ENCODE peak calls at places on chromosome 9, in six cellular contexts. C, R, D, B, P and A are unnamed samples.

GRCh38 chr9:8815219-8815618 is 1015.6 kb upstream of the DMAC1 start:
- DNase-seq in R (no peak), D (no peak), B (no peak), C (no peak), P (no peak), A (no peak)

GRCh38 chr9:2718698-2719033 is 1.4 kb downstream of the KCNV2 start:
- DNase-seq in R (no peak), B (no peak), C (no peak), D (no peak), P (no peak), A (no peak)

GRCh38 chr9:108186996-108187395 is 668.8 kb downstream of the ACTL7B start:
- DNase-seq in R (no peak), C (peak), B (no peak), P (peak), D (no peak), A (no peak)

GRCh38 chr9:123034881-123035465 is 1.5 kb downstream of the GPR21 start:
- DNase-seq in B (no peak), D (no peak), P (no peak), C (no peak), R (no peak), A (no peak)

GRCh38 chr9:136629879-136630661 is 32.6 kb upstream of the EGFL7 start:
- DNase-seq in D (peak), C (peak), B (peak), P (no peak), R (peak), A (peak)

GRCh38 chr9:98506422-98507054 is 202.2 kb downstream of the GABBR2 start:
- DNase-seq in R (no peak), C (no peak), D (no peak), B (no peak), P (no peak), A (no peak)

GRCh38 chr9:119272500-119273211 is 96.6 kb downstream of the BRINP1 start:
- DNase-seq in P (no peak), B (no peak), R (peak), C (no peak), D (no peak), A (no peak)

GRCh38 chr9:22088372-22089063 is 79.4 kb upstream of the CDKN2B start:
- DNase-seq in P (no peak), C (no peak), B (no peak), D (no peak), R (no peak), A (no peak)

GRCh38 chr9:131578778-131579504 is 33.6 kb downstream of the PRRT1B start:
- DNase-seq in B (no peak), R (no peak), D (no peak), C (no peak), P (no peak), A (no peak)

GRCh38 chr9:136711751-136712689 is at the start of gene DIPK1B:
- DNase-seq in R (peak), D (peak), C (no peak), B (no peak), P (peak), A (peak)

GRCh38 chr9:33159760-33160127 is 7.4 kb downstream of the B4GALT1 start:
- DNase-seq in D (no peak), B (peak), R (no peak), C (peak), P (peak), A (no peak)

GRCh38 chr9:33229359-33230120 is 10.4 kb upstream of the SPINK4 start:
- DNase-seq in P (peak), D (no peak), B (no peak), C (no peak), R (peak), A (no peak)

DNA sequence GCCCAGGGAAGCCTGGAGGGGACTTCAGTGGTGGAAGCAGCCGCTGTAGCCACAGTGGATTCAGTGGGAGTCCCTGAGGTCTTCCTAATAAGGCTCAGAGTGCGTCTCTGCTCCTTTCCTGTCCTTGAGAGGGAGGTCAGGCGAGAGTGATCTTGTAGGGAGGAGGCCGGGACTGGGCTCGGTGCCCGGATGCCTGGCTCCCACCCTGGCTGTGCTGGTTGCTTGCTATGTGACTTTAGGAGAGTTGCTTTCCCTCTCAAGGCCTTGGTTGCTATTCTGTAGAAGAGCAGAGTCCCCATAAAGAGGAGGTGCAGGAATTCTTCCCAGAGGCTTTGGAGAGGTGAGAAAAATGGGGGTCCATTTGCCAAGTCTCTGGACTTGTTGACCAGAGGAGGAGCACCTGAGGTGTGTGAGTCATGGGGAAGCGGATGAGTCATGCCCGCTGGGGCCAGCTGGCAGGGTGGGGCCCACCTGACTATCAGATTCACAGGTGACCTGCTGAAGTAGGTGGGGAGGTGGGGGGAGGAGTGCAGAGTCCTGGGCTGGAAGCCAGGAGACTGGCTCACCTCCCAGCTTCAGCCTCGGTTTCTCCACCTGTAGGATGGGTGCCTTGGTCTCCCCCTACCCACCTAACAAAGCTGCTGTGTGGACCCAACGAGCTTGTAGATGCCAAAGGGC is 13.8 kb downstream of the GSN start:
- DNase-seq in D (no peak), R (peak), B (no peak), P (peak), C (peak), A (no peak)
- H3K4me3 ChIP-seq in D (no peak), R (no peak), B (peak), P (no peak), C (no peak), A (no peak)

GRCh38 chr9:116137010-116137409 is 16.6 kb upstream of the PAPPA start:
- DNase-seq in B (no peak), D (no peak), C (no peak), P (peak), R (no peak), A (no peak)
- H3K23ac ChIP-seq in B (no peak), D (no peak), C (no peak), P (no peak), R (no peak), A (no peak)

GRCh38 chr9:117703538-117703937 is 665 bp upstream of the TLR4 start:
- DNase-seq in B (peak), P (peak), C (no peak), R (peak), D (no peak), A (no peak)
- H3K4me3 ChIP-seq in B (peak), P (no peak), C (no peak), R (no peak), D (no peak), A (no peak)

GRCh38 chr9:138043411-138044345 is 166.1 kb downstream of the CACNA1B start:
- DNase-seq in D (peak), B (no peak), P (no peak), C (no peak), R (no peak), A (no peak)
- H3K23ac ChIP-seq in D (no peak), B (no peak), P (no peak), C (no peak), R (no peak), A (peak)

GRCh38 chr9:114806571-114806970 is 732 bp upstream of the TNFSF15 start:
- DNase-seq in P (no peak), D (no peak), C (no peak), B (no peak), R (no peak), A (no peak)
- H3K4me3 ChIP-seq in P (no peak), D (no peak), C (no peak), B (no peak), R (no peak), A (no peak)

GRCh38 chr9:4424038-4424437 is 66.2 kb upstream of the SLC1A1 start:
- DNase-seq in P (no peak), D (no peak), B (no peak), C (no peak), R (no peak), A (no peak)

GRCh38 chr9:4423207-4423610 is 67.1 kb upstream of the SLC1A1 start:
- DNase-seq in P (no peak), R (peak), D (peak), B (no peak), C (no peak), A (no peak)

GRCh38 chr9:4422495-4422894 is 67.8 kb upstream of the SLC1A1 start:
- DNase-seq in R (peak), C (no peak), B (no peak), P (no peak), D (no peak), A (no peak)

GRCh38 chr9:4424891-4425290 is 65.4 kb upstream of the SLC1A1 start:
- DNase-seq in D (no peak), P (no peak), R (no peak), C (no peak), B (no peak), A (no peak)

GRCh38 chr9:4425358-4426045 is 64.8 kb upstream of the SLC1A1 start:
- DNase-seq in R (no peak), B (no peak), P (no peak), D (no peak), C (no peak), A (no peak)
- H3K23ac ChIP-seq in R (no peak), B (no peak), P (no peak), D (no peak), C (no peak), A (no peak)

DNA sequence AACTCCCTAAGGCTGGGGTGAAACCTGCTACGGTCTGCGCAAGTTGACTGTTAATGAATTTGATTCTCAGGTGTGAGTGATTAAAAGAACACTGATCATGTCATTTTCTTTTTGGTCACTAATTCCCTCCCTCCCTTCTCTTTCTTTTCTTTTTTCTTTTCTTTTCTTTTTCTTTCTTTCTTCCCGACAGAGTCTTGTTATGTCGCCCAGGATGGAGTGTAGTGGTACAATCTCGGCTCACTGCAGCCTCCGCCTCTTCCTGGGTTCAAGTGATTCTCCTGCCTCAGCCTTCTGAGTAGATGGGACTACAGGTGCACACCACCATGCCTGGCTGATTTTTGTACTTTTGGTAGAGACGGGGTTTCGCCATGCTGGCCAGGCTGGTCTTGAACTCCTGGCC is 2.6 kb downstream of the ANXA1 start:
- DNase-seq in B (no peak), D (no peak), C (no peak), P (no peak), R (no peak), A (no peak)
- H3K4me3 ChIP-seq in B (peak), D (no peak), C (no peak), P (no peak), R (no peak), A (no peak)

GRCh38 chr9:83198336-83198735 is 135.4 kb upstream of the RASEF start:
- DNase-seq in C (no peak), P (no peak), R (no peak), B (no peak), D (no peak), A (no peak)
- H3K23ac ChIP-seq in C (no peak), P (no peak), R (no peak), B (no peak), D (no peak), A (no peak)

DNA sequence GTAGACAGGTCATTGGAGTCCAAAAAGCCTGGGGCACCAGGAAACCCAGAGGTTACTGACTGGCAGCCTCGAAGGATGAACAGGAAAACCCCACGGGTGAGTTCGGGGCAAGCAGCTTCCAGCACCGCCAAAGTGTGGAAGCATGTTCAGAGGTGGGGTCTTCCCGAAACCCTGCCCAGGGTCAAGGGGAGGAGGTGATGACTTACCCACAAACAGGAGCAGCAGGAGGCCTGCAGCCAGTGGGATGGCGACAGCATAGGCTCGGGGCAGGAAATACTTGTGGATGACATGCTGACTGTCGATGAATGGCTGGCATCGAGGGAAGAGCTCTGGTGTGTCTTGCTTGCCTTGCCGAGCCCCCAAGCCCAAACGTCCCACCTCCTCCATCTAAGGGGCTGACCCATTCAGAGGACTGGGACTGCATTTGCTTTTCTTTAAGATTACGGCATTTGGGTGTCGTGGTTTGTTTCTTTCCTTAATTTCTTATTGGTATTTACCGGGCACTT is 1.3 kb downstream of the DPM2 start:
- DNase-seq in B (no peak), D (no peak), R (no peak), P (no peak), C (no peak), A (no peak)
- H3K4me3 ChIP-seq in B (peak), D (peak), R (no peak), P (no peak), C (peak), A (peak)

GRCh38 chr9:120758544-120758943 is 34.7 kb downstream of the FBXW2 start:
- DNase-seq in D (no peak), R (no peak), P (no peak), B (no peak), C (no peak), A (no peak)
- H3K23ac ChIP-seq in D (no peak), R (no peak), P (no peak), B (no peak), C (no peak), A (no peak)